ENCODE peak calls at places on chromosomes 4 and X, in eight cellular contexts. A is PC-3; Q is IMR-90; K is naive thymus-derived CD4-positive, alpha-beta T cell; E is aorta; J is CD8-positive, alpha-beta T cell; U is pancreas; I is mammary epithelial cell. Z is an unnamed sample. For H3K27me3 and H3K4me1, the result is how much of the 10 kb centered on the place peaks cover.

GRCh38 chrX:100704581-100705203 is 27.2 kb downstream of the SYTL4 start:
- DNase-seq in Q (no peak), E (no peak), A (no peak), I (no peak), K (no peak), U (no peak), J (no peak), Z (no peak)

GRCh38 chr4:86544313-86544966 is 49.7 kb upstream of the PTPN13 start:
- DNase-seq in A (no peak), K (no peak), I (no peak), U (no peak), Q (no peak), E (no peak), J (no peak), Z (no peak)

GRCh38 chrX:554271-554670 is 76.3 kb upstream of the SHOX start:
- DNase-seq in E (no peak), J (no peak), U (no peak), K (no peak), I (no peak), A (no peak), Q (no peak), Z (no peak)

GRCh38 chr4:149584703-149585102 is 230.9 kb downstream of the IQCM start:
- DNase-seq in I (no peak), J (no peak), E (no peak), K (no peak), Q (no peak), U (no peak), A (no peak), Z (no peak)

GRCh38 chr4:74157116-74157742 is 689 bp upstream of the MTHFD2L start:
- DNase-seq in I (no peak), E (no peak), A (no peak), J (no peak), Q (peak), U (no peak), K (no peak), Z (no peak)

GRCh38 chr4:147840846-147841732 is 109.2 kb downstream of the ARHGAP10 start:
- DNase-seq in E (no peak), Q (no peak), J (no peak), K (no peak), A (no peak), I (no peak), U (no peak), Z (no peak)

GRCh38 chr4:915595-915994 is 16.5 kb downstream of the GAK start:
- DNase-seq in Q (peak), J (no peak), K (peak), A (no peak), I (no peak), U (no peak), E (peak), Z (no peak)

GRCh38 chr4:146398404-146398803 is 123.3 kb downstream of the SLC10A7 start:
- DNase-seq in A (no peak), Q (no peak), K (no peak), I (no peak), E (no peak), U (no peak), J (no peak), Z (no peak)

GRCh38 chr4:114690571-114690970 is 92.0 kb downstream of the UGT8 start:
- DNase-seq in I (no peak), A (no peak), J (no peak), K (no peak), U (no peak), E (no peak), Q (no peak), Z (no peak)

GRCh38 chrX:38754102-38754790 is 47.0 kb upstream of the MID1IP1 start:
- DNase-seq in J (peak), U (peak), K (peak), E (no peak), A (peak), Q (peak), I (peak), Z (no peak)

GRCh38 chr4:156711196-156711590 is 260.4 kb downstream of the PDGFC start:
- DNase-seq in U (no peak), I (no peak), Q (no peak), J (no peak), K (no peak), A (no peak), E (no peak), Z (no peak)

GRCh38 chr4:37664696-37665095 is 21.5 kb downstream of the RELL1 start:
- DNase-seq in E (no peak), Q (no peak), K (no peak), I (no peak), J (no peak), A (no peak), U (no peak), Z (no peak)

GRCh38 chrX:97968376-97969104 is 1084.8 kb downstream of the RPA4 start:
- DNase-seq in A (no peak), Q (no peak), U (no peak), I (no peak), J (no peak), E (no peak), K (no peak), Z (no peak)

GRCh38 chr4:56907489-56908205 is at the start of gene REST:
- DNase-seq in J (peak), I (peak), U (peak), E (peak), K (peak), A (peak), Q (peak), Z (peak)

GRCh38 chrX:30593435-30594200 is 16.1 kb upstream of the TASL start:
- DNase-seq in A (peak), I (no peak), E (no peak), U (peak), Q (no peak), K (peak), J (peak), Z (no peak)

GRCh38 chrX:68835468-68835867 is 6.6 kb downstream of the EFNB1 start:
- DNase-seq in I (no peak), J (peak), U (no peak), E (no peak), Q (no peak), K (no peak), A (no peak), Z (no peak)

GRCh38 chrX:120380699-120381098 is 18.8 kb downstream of the ATP1B4 start:
- DNase-seq in E (no peak), J (peak), U (no peak), K (peak), I (peak), A (peak), Q (no peak), Z (no peak)

GRCh38 chr4:104064650-104065577 is 345.1 kb upstream of the TACR3 start:
- DNase-seq in E (peak), J (no peak), Q (no peak), K (no peak), A (peak), I (peak), U (peak), Z (peak)

GRCh38 chr4:149063007-149063406 is 620.8 kb upstream of the NR3C2 start:
- DNase-seq in I (no peak), A (peak), J (no peak), K (no peak), E (no peak), U (no peak), Q (no peak), Z (no peak)

GRCh38 chr4:83013931-83014330 is 3.3 kb upstream of the LIN54 start:
- DNase-seq in J (no peak), K (no peak), I (peak), E (no peak), Q (no peak), A (no peak), U (no peak), Z (no peak)

GRCh38 chrX:154057790-154058189 is 38.1 kb upstream of the IRAK1 start:
- DNase-seq in J (no peak), U (no peak), E (no peak), K (no peak), A (no peak), Q (no peak), I (no peak), Z (no peak)

GRCh38 chrX:15749642-15750610 is 11.9 kb downstream of the CA5B start:
- DNase-seq in Q (peak), A (no peak), K (peak), U (no peak), J (peak), I (no peak), E (peak), Z (no peak)

GRCh38 chr4:119300072-119300387 is 21.9 kb downstream of the FABP2 start:
- DNase-seq in U (peak), Q (peak), K (no peak), A (peak), J (peak), E (peak), I (no peak), Z (peak)

GRCh38 chr4:55068522-55068921 is 56.9 kb downstream of the KDR start:
- DNase-seq in K (no peak), A (no peak), U (no peak), J (no peak), I (no peak), E (no peak), Q (no peak), Z (no peak)

GRCh38 chr4:38663801-38664703 is at the start of gene KLF3:
- DNase-seq in K (peak), E (peak), I (peak), J (peak), A (peak), U (peak), Q (peak), Z (peak)

GRCh38 chr4:52877694-52878093 is 15.6 kb downstream of the RASL11B start:
- DNase-seq in J (no peak), E (no peak), Q (peak), K (no peak), U (no peak), A (no peak), I (no peak), Z (no peak)

GRCh38 chr4:118158946-118159345 is 124.7 kb downstream of the NDST3 start:
- DNase-seq in E (no peak), U (no peak), K (no peak), Q (no peak), I (no peak), J (no peak), A (no peak), Z (no peak)

GRCh38 chrX:103779156-103779555 is 2.5 kb downstream of the PLP1 start:
- DNase-seq in U (no peak), A (no peak), J (no peak), E (no peak), K (no peak), Q (no peak), I (no peak), Z (no peak)

GRCh38 chrX:118373538-118373937 is 27.6 kb downstream of the WDR44 start:
- DNase-seq in K (no peak), I (no peak), E (no peak), J (no peak), Q (no peak), U (no peak), A (no peak), Z (no peak)

GRCh38 chrX:133983243-133983973 is 2.0 kb downstream of the GPC3 start:
- DNase-seq in Q (no peak), E (no peak), I (no peak), U (no peak), J (no peak), A (no peak), K (no peak), Z (no peak)

GRCh38 chr4:116839826-116840225 is 245.6 kb downstream of the TRAM1L1 start:
- DNase-seq in U (no peak), I (no peak), Q (no peak), E (no peak), K (no peak), J (no peak), A (peak), Z (no peak)

GRCh38 chrX:13698432-13698831 is 9.5 kb downstream of the RAB9A start:
- DNase-seq in I (no peak), J (no peak), Q (no peak), K (no peak), A (no peak), E (no peak), U (no peak), Z (no peak)

GRCh38 chr4:173218411-173219125 is 50.0 kb downstream of the GALNT7 start:
- DNase-seq in E (no peak), K (no peak), Q (peak), A (peak), J (no peak), U (no peak), I (peak), Z (no peak)

GRCh38 chr4:142406051-142406549 is 440.0 kb downstream of the INPP4B start:
- DNase-seq in A (peak), J (no peak), K (no peak), Q (no peak), I (peak), E (no peak), U (no peak), Z (no peak)

GRCh38 chr4:48748949-48749596 is 31.0 kb downstream of the FRYL start:
- DNase-seq in A (no peak), E (no peak), I (no peak), U (no peak), Q (peak), J (no peak), K (no peak), Z (no peak)

DNA sequence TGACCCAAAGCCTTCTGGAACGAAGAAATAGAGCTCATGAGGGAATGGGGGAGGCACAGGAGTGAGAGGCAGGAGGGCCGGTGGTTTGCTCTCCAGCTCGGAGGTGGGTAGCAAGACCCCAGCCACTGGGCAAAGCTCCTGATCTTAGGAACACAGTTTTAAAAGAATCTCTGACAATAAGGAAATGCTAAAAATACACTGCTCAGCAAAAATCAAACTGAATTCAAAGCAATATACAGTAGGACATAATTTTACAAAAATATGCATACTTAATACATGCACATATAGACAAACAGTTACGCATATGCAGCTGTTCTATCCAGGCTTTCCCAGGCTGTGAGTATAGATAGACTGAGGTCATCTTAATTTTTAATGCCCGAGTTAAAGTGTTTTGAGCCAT is 6.8 kb downstream of the GPR50 start:
- DNase-seq in K (no peak), J (no peak), A (no peak), Q (no peak), E (no peak), U (no peak), I (no peak), Z (no peak)
- H3K27me3 ChIP-seq in K (under half), J (under half), A (half or more), Q (under half), E (under half), U (under half), I (under half), Z (under half)

DNA sequence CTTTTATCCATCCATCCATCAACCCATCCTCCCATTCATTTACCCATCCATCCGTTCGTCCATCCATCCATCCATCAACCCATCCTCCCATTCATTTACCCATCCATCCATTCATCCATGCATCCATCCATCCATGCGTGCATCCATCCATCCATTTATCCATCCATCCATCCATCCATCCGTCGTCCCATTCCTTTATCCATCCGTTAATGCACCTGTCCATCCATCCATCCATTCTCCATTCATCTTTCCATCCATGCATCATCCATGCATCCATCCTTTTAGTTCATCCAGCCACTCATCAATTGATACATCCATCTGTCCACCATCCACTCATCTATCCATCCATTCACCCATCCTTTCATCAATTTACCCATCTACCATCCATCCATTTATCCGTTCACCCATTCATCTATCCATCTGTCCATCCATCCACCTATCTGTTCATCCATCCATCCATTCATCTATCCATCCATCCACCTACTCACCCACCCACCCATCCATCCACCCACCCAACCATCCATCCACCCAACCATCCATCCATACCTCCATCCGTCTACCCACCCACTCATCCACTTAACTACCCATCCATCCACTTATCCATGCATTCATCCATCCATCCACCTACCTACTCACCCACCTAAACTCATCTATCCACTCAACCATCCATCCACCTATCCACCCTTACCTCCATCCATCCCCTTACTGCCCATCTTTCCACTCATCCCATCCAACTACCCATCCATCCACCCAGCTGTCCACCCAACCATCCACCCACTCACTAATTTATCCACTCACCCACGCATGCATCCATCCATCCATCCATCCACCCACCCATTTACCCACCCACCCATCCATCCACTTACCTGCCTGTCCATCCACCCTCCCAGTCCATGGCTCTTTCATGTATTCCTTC is 9.6 kb downstream of the CD99 start:
- DNase-seq in Q (no peak), A (no peak), U (no peak), J (no peak), I (no peak), E (no peak), K (no peak), Z (no peak)
- H3K4me1 ChIP-seq in Q (under half), A (under half), U (under half), J (half or more), I (under half), E (under half), K (half or more), Z (half or more)

GRCh38 chr4:6452897-6453687 is 19.3 kb downstream of the PPP2R2C start:
- DNase-seq in U (no peak), A (no peak), J (no peak), K (no peak), E (no peak), Q (no peak), I (no peak), Z (no peak)
- H3K27me3 ChIP-seq in U (under half), A (under half), J (under half), K (under half), E (under half), Q (under half), I (under half), Z (under half)

GRCh38 chrX:71955530-71956120 is 45.0 kb downstream of the NHSL2 start:
- DNase-seq in Q (no peak), U (no peak), A (no peak), K (no peak), E (no peak), J (no peak), I (no peak), Z (peak)
- H3K4me1 ChIP-seq in Q (under half), U (under half), A (under half), K (under half), E (under half), J (under half), I (under half), Z (under half)

GRCh38 chr4:110634320-110635154 is 11.7 kb upstream of the PITX2 start:
- DNase-seq in Q (no peak), E (no peak), K (no peak), A (no peak), U (no peak), J (no peak), I (no peak), Z (no peak)

GRCh38 chr4:110631582-110632505 is 9.0 kb upstream of the PITX2 start:
- DNase-seq in E (peak), Q (peak), A (peak), I (peak), J (no peak), U (peak), K (no peak), Z (peak)

GRCh38 chr4:110632506-110633357 is 9.9 kb upstream of the PITX2 start:
- DNase-seq in Q (no peak), I (no peak), A (no peak), E (no peak), K (no peak), J (no peak), U (no peak), Z (no peak)

GRCh38 chr4:110635155-110635479 is 12.2 kb upstream of the PITX2 start:
- DNase-seq in I (no peak), J (no peak), Q (no peak), A (no peak), U (no peak), K (no peak), E (no peak), Z (no peak)

GRCh38 chr4:110633358-110634319 is 10.8 kb upstream of the PITX2 start:
- DNase-seq in E (no peak), J (no peak), A (no peak), Q (no peak), I (no peak), K (no peak), U (no peak), Z (no peak)
- H3K27me3 ChIP-seq in E (under half), J (half or more), A (half or more), Q (half or more), I (half or more), K (half or more), U (under half), Z (half or more)

DNA sequence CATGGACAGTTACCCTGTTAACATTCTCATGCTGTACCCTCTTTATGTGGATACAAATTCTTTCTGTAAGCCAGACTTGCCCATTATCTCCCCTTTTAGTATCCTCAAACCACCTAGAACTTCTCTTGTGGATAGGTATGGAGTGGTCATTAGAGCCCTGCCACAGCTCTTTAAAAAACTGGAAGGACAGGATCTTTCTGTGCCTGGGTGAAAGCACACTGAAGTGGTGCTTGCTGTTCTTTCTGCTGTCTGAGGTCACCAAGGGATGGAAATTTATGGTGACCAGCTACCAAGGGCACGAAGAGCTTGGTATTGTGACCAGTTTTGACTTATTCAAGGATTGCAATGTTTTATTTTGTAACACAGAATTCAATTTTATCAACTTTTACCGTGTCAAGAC is 344.2 kb downstream of the CBLL2 start:
- DNase-seq in A (no peak), E (no peak), K (no peak), I (no peak), J (no peak), U (no peak), Q (no peak), Z (no peak)
- H3K4me1 ChIP-seq in A (under half), E (under half), K (under half), I (under half), J (under half), U (under half), Q (under half), Z (under half)

DNA sequence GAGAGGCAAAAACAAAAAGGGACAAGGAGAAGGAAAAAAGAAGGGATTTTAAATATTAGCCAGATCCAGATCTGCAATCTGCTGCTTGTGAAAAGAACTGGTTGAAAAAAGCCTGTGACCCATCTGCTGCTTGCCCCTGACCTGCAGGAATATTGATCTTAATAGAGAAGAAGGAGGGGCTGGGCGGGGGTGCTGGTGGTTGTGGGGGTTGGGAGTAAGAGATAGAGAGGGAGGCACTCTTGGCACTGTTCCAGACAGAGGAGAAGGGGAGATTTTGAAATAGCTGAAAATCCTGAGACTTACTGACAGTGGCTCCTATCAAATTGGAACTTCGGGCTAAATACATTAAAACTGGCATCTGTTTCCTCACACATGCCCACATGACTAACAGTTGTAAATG is 1.5 kb downstream of the DCX start:
- DNase-seq in K (no peak), I (no peak), E (no peak), A (no peak), U (no peak), J (no peak), Q (no peak), Z (no peak)
- H3K27me3 ChIP-seq in K (under half), I (under half), E (under half), A (under half), U (under half), J (under half), Q (under half), Z (under half)